ENCODE peak calls at places on chromosome 1, in four cellular contexts. Z is globus pallidus, Q is HT1080, T is aorta. F is an unnamed sample.

GRCh38 chr1:155008015-155008941 is 5.7 kb downstream of the ZBTB7B start:
- DNase-seq in Z (no peak), Q (no peak), T (no peak), F (peak)

GRCh38 chr1:41341756-41342562 is 19.3 kb upstream of the FOXO6 start:
- DNase-seq in Z (no peak), Q (no peak), T (no peak), F (peak)

GRCh38 chr1:93222987-93223675 is 42.6 kb downstream of the CCDC18 start:
- DNase-seq in Z (no peak), Q (no peak), T (no peak), F (no peak)

GRCh38 chr1:190479537-190479936 is 1.9 kb upstream of the BRINP3 start:
- DNase-seq in Z (peak), Q (no peak), T (no peak), F (no peak)

GRCh38 chr1:40030528-40031135 is 9.9 kb upstream of the CAP1 start:
- DNase-seq in Z (no peak), Q (peak), T (no peak), F (no peak)

GRCh38 chr1:61318319-61319125 is 236.2 kb downstream of the NFIA start:
- DNase-seq in Z (no peak), Q (peak), T (no peak), F (no peak)

GRCh38 chr1:155307247-155307740 is 1.4 kb upstream of the FDPS start:
- DNase-seq in Z (no peak), Q (peak), T (no peak), F (no peak)

GRCh38 chr1:235093013-235093618 is 35.5 kb downstream of the TOMM20 start:
- DNase-seq in Z (peak), Q (peak), T (peak), F (no peak)

GRCh38 chr1:156069490-156070455 is 8.8 kb downstream of the RAB25 start:
- DNase-seq in Z (no peak), Q (no peak), T (no peak), F (no peak)

F was measured in spleen.